ENCODE peak calls at places on chromosomes 3 and 15, in six cellular contexts. Q, O, K, T, X and D are unnamed samples.

GRCh38 chr3:179148446-179149238 is 485 bp downstream of the PIK3CA start:
- DNase-seq in Q (peak), O (no peak), K (peak), T (peak), X (peak), D (peak)

GRCh38 chr3:105829229-105829628 is 39.6 kb downstream of the CBLB start:
- DNase-seq in Q (no peak), O (no peak), K (no peak), T (no peak), X (no peak), D (peak)

GRCh38 chr3:160804762-160805161 is 48.7 kb downstream of the PPM1L start:
- DNase-seq in Q (no peak), O (no peak), K (peak), T (no peak), X (peak), D (peak)

GRCh38 chr3:69972672-69973071 is 26.9 kb upstream of the SAMMSON start:
- DNase-seq in Q (no peak), O (no peak), K (no peak), T (no peak), X (no peak), D (no peak)

GRCh38 chr15:60118146-60118545 is 114.0 kb downstream of the FOXB1 start:
- DNase-seq in Q (no peak), O (no peak), K (no peak), T (no peak), X (no peak), D (no peak)

GRCh38 chr3:62496509-62496908 is 123.2 kb upstream of the FEZF2 start:
- DNase-seq in Q (no peak), O (no peak), K (no peak), T (no peak), X (no peak), D (no peak)

GRCh38 chr3:11002456-11002855 is 9.9 kb downstream of the SLC6A1 start:
- DNase-seq in Q (no peak), O (no peak), K (no peak), T (no peak), X (no peak), D (no peak)

GRCh38 chr3:188624828-188625227 is 470.9 kb downstream of the LPP start:
- DNase-seq in Q (no peak), O (no peak), K (no peak), T (no peak), X (no peak), D (no peak)